ENCODE peak calls at places on chromosomes 11 and 22, in eight cellular contexts. M, Z, E, B, Q, F, A and Y are unnamed samples.

GRCh38 chr11:96748639-96749370 is 359.0 kb downstream of the JRKL start:
- DNase-seq in F (no peak), M (no peak), B (no peak), A (no peak), Z (no peak), Q (peak), E (no peak), Y (no peak)

GRCh38 chr11:129846508-129847335 is 31.1 kb downstream of the TMEM45B start:
- DNase-seq in Q (peak), Z (peak), E (peak), B (no peak), M (no peak), F (no peak), A (peak), Y (no peak)

GRCh38 chr11:62416596-62416995 is 2.2 kb upstream of the SCGB1A1 start:
- DNase-seq in E (no peak), F (no peak), A (no peak), Q (no peak), B (no peak), Z (no peak), M (no peak), Y (no peak)

GRCh38 chr11:18461909-18462308 is 6.3 kb downstream of the LDHAL6A start:
- DNase-seq in Q (no peak), Z (no peak), B (no peak), E (no peak), A (no peak), F (no peak), M (no peak), Y (no peak)

GRCh38 chr11:10072841-10073240 is 221.2 kb downstream of the SBF2 start:
- DNase-seq in F (no peak), Q (peak), A (no peak), E (no peak), Z (no peak), M (no peak), B (no peak), Y (no peak)

GRCh38 chr11:92224394-92225205 is at the start of gene FAT3:
- DNase-seq in B (no peak), M (peak), E (no peak), Z (no peak), F (peak), Q (peak), A (peak), Y (no peak)

GRCh38 chr22:44882226-44882905 is 127.4 kb downstream of the PHF21B start:
- DNase-seq in B (no peak), E (no peak), A (no peak), F (peak), Q (no peak), Z (no peak), M (no peak), Y (no peak)

GRCh38 chr11:1060885-1061616 is 13.6 kb upstream of the MUC2 start:
- DNase-seq in Q (peak), Z (peak), M (no peak), A (no peak), E (no peak), F (no peak), B (no peak), Y (no peak)

GRCh38 chr11:4607111-4607510 is 920 bp downstream of the TRIM68 start:
- DNase-seq in F (no peak), Z (no peak), M (no peak), Q (no peak), A (no peak), B (no peak), E (no peak), Y (no peak)

GRCh38 chr11:95835768-95836488 is 45.6 kb downstream of the CEP57 start:
- DNase-seq in Z (peak), M (peak), Q (peak), B (peak), A (peak), F (peak), E (peak), Y (no peak)

GRCh38 chr11:30513087-30513486 is 73.1 kb downstream of the MPPED2 start:
- DNase-seq in B (no peak), Z (no peak), Q (no peak), A (no peak), M (no peak), F (no peak), E (no peak), Y (no peak)

GRCh38 chr11:8870461-8871282 is 40.3 kb upstream of the AKIP1 start:
- DNase-seq in B (no peak), Z (peak), A (peak), Q (peak), M (peak), F (peak), E (no peak), Y (no peak)

GRCh38 chr11:103671143-103671651 is 365.2 kb upstream of the DDI1 start:
- DNase-seq in A (no peak), B (no peak), Q (no peak), M (no peak), Z (no peak), E (no peak), F (no peak), Y (no peak)
- TF ChIP-seq CTCF in A (peak), B (no peak), Q (peak), M (no peak), Z (no peak), E (peak), F (peak), Y (no peak)

DNA sequence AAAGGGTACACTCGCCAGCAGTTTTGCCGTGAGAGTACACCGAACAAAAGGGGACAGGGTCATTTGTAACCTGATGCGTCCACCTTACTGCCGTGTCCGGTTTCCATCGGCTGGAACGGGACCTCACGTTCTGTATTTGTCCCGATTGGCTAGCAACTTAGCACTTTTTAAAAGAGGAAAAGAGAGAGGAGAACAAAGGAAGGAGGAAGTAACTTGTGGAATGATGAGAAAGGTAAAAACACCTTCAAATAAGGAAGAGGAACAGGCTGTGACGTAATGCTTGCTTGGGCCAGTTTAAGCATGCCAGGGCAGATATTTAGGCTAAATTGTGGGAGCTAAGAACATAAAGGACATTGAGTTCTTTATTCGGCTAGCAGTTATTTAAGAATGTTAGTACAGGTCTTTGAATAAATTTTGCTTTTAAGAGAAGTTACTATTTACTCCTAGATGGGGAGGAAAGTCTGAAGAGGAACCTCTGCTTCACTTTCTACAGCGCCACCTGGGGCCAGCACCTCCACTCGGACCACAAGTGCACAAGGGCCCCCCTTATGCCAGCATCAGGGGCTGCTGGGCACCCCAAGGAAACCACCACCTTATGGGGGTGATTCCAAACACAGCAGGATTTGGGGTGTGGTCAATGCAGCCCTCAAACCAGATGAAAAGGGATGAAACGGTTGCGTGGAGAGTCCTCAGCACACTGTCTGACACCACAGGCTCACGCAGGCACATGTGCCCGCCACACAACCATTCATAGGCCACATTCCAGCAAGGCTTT is 5.8 kb downstream of the ARSA start:
- DNase-seq in A (no peak), B (no peak), M (no peak), E (peak), Z (peak), Q (peak), F (peak), Y (no peak)
- TF ChIP-seq CTCF in A (peak), B (peak), M (no peak), E (peak), Z (peak), Q (peak), F (peak), Y (no peak)

GRCh38 chr11:132352497-132352896 is 982.1 kb downstream of the NTM start:
- DNase-seq in B (no peak), M (no peak), Q (no peak), A (no peak), Z (no peak), E (no peak), F (no peak), Y (no peak)
- TF ChIP-seq CTCF in B (no peak), M (no peak), Q (no peak), A (no peak), Z (no peak), E (no peak), F (no peak), Y (no peak)

DNA sequence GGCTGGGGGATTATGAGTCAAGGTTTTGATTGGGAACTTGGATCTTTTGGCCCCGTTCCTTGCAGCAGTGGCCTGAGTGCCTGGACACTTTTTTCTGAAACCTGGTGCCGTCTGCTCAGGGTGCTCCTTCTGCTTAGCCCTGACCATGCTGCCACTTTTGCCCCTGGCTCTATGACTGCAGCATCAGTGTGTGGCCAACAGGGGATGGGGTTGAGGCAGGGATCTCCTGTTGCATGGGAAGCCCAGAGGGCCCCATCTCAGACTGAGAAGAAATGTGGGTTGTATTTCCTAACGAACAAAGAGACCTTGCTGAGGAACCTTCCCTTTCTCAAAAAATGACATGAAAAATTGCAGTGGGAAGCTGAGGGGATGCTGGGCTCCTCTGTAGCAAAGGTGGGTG is 18.7 kb downstream of the POU2F3 start:
- DNase-seq in B (no peak), E (no peak), Z (no peak), M (no peak), Q (no peak), F (no peak), A (no peak), Y (no peak)
- TF ChIP-seq CTCF in B (no peak), E (no peak), Z (no peak), M (no peak), Q (no peak), F (peak), A (no peak), Y (no peak)

GRCh38 chr11:63940786-63941185 is 2.0 kb downstream of the NAA40 start:
- DNase-seq in B (no peak), A (no peak), M (no peak), F (no peak), Z (no peak), Q (no peak), E (peak), Y (no peak)
- TF ChIP-seq CTCF in B (no peak), A (no peak), M (no peak), F (no peak), Z (no peak), Q (no peak), E (no peak), Y (no peak)

GRCh38 chr11:72111803-72112540 is 523 bp downstream of the ANAPC15 start:
- DNase-seq in B (peak), Q (peak), E (peak), Z (peak), M (peak), A (peak), F (peak), Y (peak)
- TF ChIP-seq CTCF in B (no peak), Q (no peak), E (no peak), Z (no peak), M (no peak), A (no peak), F (no peak), Y (no peak)

GRCh38 chr11:19735512-19735911 is 22.9 kb downstream of the NAV2 start:
- DNase-seq in A (peak), F (no peak), Q (no peak), E (no peak), Z (no peak), B (no peak), M (no peak), Y (no peak)
- TF ChIP-seq CTCF in A (peak), F (no peak), Q (peak), E (no peak), Z (no peak), B (no peak), M (no peak), Y (no peak)